ENCODE peak calls at places on chromosomes 6 and 20, in nine cellular contexts. One of them, this sample, is unnamed.
A peak's percentile ranks its signal among the peaks of the same experiment; 100 is the strongest.

GRCh38 chr6:137452331-137452894 is 41.8 kb downstream of the OLIG3 start:
- DNase-seq in HCEC 1CT: peak; percentile 29
- DNase-seq in OCI-LY7: no peak
- DNase-seq in GM12878: no peak
- DNase-seq in AG08395: no peak
- DNase-seq in NT2/D1: no peak
- DNase-seq in epithelial cell of esophagus: no peak
- DNase-seq in NCI-H748 treated with DMSO at 0.1 percent for 48 hours: no peak
- DNase-seq in aorta: no peak
- DNase-seq in this sample: no peak

GRCh38 chr6:130900913-130901312 is 73.7 kb downstream of the SMLR1 start:
- DNase-seq in NT2/D1: no peak
- DNase-seq in HCEC 1CT: peak; percentile 80
- DNase-seq in AG08395: peak; percentile 71
- DNase-seq in NCI-H748 treated with DMSO at 0.1 percent for 48 hours: no peak
- DNase-seq in OCI-LY7: no peak
- DNase-seq in aorta: peak; percentile 73
- DNase-seq in GM12878: no peak
- DNase-seq in epithelial cell of esophagus: peak; percentile 52
- DNase-seq in this sample: no peak

GRCh38 chr20:35776513-35777101 is 4.8 kb downstream of the PHF20 start:
- DNase-seq in OCI-LY7: no peak
- DNase-seq in AG08395: no peak
- DNase-seq in aorta: peak; percentile 66
- DNase-seq in NT2/D1: no peak
- DNase-seq in HCEC 1CT: no peak
- DNase-seq in GM12878: no peak
- DNase-seq in epithelial cell of esophagus: peak; percentile 59
- DNase-seq in NCI-H748 treated with DMSO at 0.1 percent for 48 hours: no peak
- DNase-seq in this sample: no peak

GRCh38 chr20:6708010-6708409 is 59.5 kb upstream of the BMP2 start:
- DNase-seq in AG08395: peak; percentile 42
- DNase-seq in OCI-LY7: no peak
- DNase-seq in HCEC 1CT: peak; percentile 87
- DNase-seq in epithelial cell of esophagus: peak; percentile 92
- DNase-seq in NCI-H748 treated with DMSO at 0.1 percent for 48 hours: no peak
- DNase-seq in aorta: peak; percentile 52
- DNase-seq in GM12878: no peak
- DNase-seq in NT2/D1: peak; percentile 16
- DNase-seq in this sample: no peak

GRCh38 chr6:116531675-116532570 is 13.6 kb downstream of the TRAPPC3L start:
- DNase-seq in epithelial cell of esophagus: peak; percentile 69
- DNase-seq in AG08395: peak; percentile 68
- DNase-seq in aorta: peak; percentile 55
- DNase-seq in HCEC 1CT: peak; percentile 67
- DNase-seq in GM12878: no peak
- DNase-seq in NT2/D1: peak; percentile 49
- DNase-seq in OCI-LY7: peak; percentile 69
- DNase-seq in NCI-H748 treated with DMSO at 0.1 percent for 48 hours: peak; percentile 55
- DNase-seq in this sample: peak; percentile 24

GRCh38 chr20:32059189-32059588 is 7.1 kb downstream of the HCK start:
- DNase-seq in NCI-H748 treated with DMSO at 0.1 percent for 48 hours: no peak
- DNase-seq in HCEC 1CT: no peak
- DNase-seq in OCI-LY7: no peak
- DNase-seq in GM12878: no peak
- DNase-seq in epithelial cell of esophagus: no peak
- DNase-seq in NT2/D1: no peak
- DNase-seq in aorta: no peak
- DNase-seq in AG08395: no peak
- DNase-seq in this sample: no peak

GRCh38 chr6:11613858-11614257 is 76.3 kb downstream of the TMEM170B start:
- DNase-seq in HCEC 1CT: peak; percentile 96
- DNase-seq in NCI-H748 treated with DMSO at 0.1 percent for 48 hours: no peak
- DNase-seq in GM12878: no peak
- DNase-seq in aorta: no peak
- DNase-seq in AG08395: peak; percentile 70
- DNase-seq in OCI-LY7: no peak
- DNase-seq in epithelial cell of esophagus: peak; percentile 84
- DNase-seq in NT2/D1: no peak
- DNase-seq in this sample: no peak

GRCh38 chr6:163630096-163630495 is 215.6 kb downstream of the QKI start:
- DNase-seq in OCI-LY7: no peak
- DNase-seq in aorta: no peak
- DNase-seq in NCI-H748 treated with DMSO at 0.1 percent for 48 hours: no peak
- DNase-seq in GM12878: no peak
- DNase-seq in epithelial cell of esophagus: no peak
- DNase-seq in NT2/D1: no peak
- DNase-seq in HCEC 1CT: no peak
- DNase-seq in AG08395: no peak
- DNase-seq in this sample: no peak

GRCh38 chr6:81487489-81487888 is 265.0 kb downstream of the TENT5A start:
- DNase-seq in OCI-LY7: no peak
- DNase-seq in GM12878: no peak
- DNase-seq in HCEC 1CT: peak; percentile 70
- DNase-seq in NT2/D1: no peak
- DNase-seq in aorta: peak; percentile 55
- DNase-seq in epithelial cell of esophagus: peak; percentile 6
- DNase-seq in NCI-H748 treated with DMSO at 0.1 percent for 48 hours: no peak
- DNase-seq in AG08395: no peak
- DNase-seq in this sample: no peak

GRCh38 chr20:19015326-19015725 is 197.1 kb upstream of the SLC24A3 start:
- DNase-seq in epithelial cell of esophagus: no peak
- DNase-seq in NT2/D1: peak; percentile 9
- DNase-seq in aorta: no peak
- DNase-seq in GM12878: no peak
- DNase-seq in HCEC 1CT: no peak
- DNase-seq in AG08395: no peak
- DNase-seq in OCI-LY7: no peak
- DNase-seq in NCI-H748 treated with DMSO at 0.1 percent for 48 hours: no peak
- DNase-seq in this sample: no peak

GRCh38 chr6:167937301-167937700 is 60.2 kb upstream of the KIF25 start:
- DNase-seq in GM12878: no peak
- DNase-seq in NT2/D1: no peak
- DNase-seq in HCEC 1CT: no peak
- DNase-seq in epithelial cell of esophagus: no peak
- DNase-seq in OCI-LY7: no peak
- DNase-seq in NCI-H748 treated with DMSO at 0.1 percent for 48 hours: no peak
- DNase-seq in aorta: no peak
- DNase-seq in AG08395: no peak
- DNase-seq in this sample: no peak

GRCh38 chr6:24274441-24275083 is 83.3 kb downstream of the DCDC2 start:
- DNase-seq in AG08395: no peak
- DNase-seq in HCEC 1CT: peak; percentile 39
- DNase-seq in NT2/D1: no peak
- DNase-seq in NCI-H748 treated with DMSO at 0.1 percent for 48 hours: peak; percentile 54
- DNase-seq in GM12878: no peak
- DNase-seq in aorta: no peak
- DNase-seq in OCI-LY7: peak; percentile 15
- DNase-seq in epithelial cell of esophagus: peak; percentile 13
- DNase-seq in this sample: no peak

GRCh38 chr6:134421496-134421895 is 103.6 kb upstream of the SGK1 start:
- DNase-seq in epithelial cell of esophagus: no peak
- DNase-seq in GM12878: no peak
- DNase-seq in HCEC 1CT: peak; percentile 78
- DNase-seq in aorta: no peak
- DNase-seq in NT2/D1: no peak
- DNase-seq in NCI-H748 treated with DMSO at 0.1 percent for 48 hours: no peak
- DNase-seq in OCI-LY7: no peak
- DNase-seq in AG08395: peak; percentile 16
- DNase-seq in this sample: no peak

GRCh38 chr20:41072099-41072798 is 43.6 kb downstream of the TOP1 start:
- DNase-seq in NT2/D1: no peak
- DNase-seq in OCI-LY7: no peak
- DNase-seq in NCI-H748 treated with DMSO at 0.1 percent for 48 hours: no peak
- DNase-seq in GM12878: no peak
- DNase-seq in epithelial cell of esophagus: peak; percentile 73
- DNase-seq in AG08395: peak; percentile 79
- DNase-seq in HCEC 1CT: peak; percentile 85
- DNase-seq in aorta: peak; percentile 59
- DNase-seq in this sample: no peak

GRCh38 chr6:45746046-45746445 is 269.6 kb downstream of the CLIC5 start:
- DNase-seq in NT2/D1: no peak
- DNase-seq in AG08395: peak; percentile 23
- DNase-seq in GM12878: no peak
- DNase-seq in NCI-H748 treated with DMSO at 0.1 percent for 48 hours: no peak
- DNase-seq in HCEC 1CT: peak; percentile 55
- DNase-seq in OCI-LY7: no peak
- DNase-seq in epithelial cell of esophagus: peak; percentile 29
- DNase-seq in aorta: no peak
- DNase-seq in this sample: no peak

GRCh38 chr6:2266031-2266430 is 20.6 kb upstream of the GMDS start:
- DNase-seq in NCI-H748 treated with DMSO at 0.1 percent for 48 hours: no peak
- DNase-seq in GM12878: no peak
- DNase-seq in OCI-LY7: no peak
- DNase-seq in HCEC 1CT: no peak
- DNase-seq in epithelial cell of esophagus: no peak
- DNase-seq in aorta: no peak
- DNase-seq in AG08395: no peak
- DNase-seq in NT2/D1: no peak
- DNase-seq in this sample: no peak

GRCh38 chr6:109739671-109740070 is 48.6 kb downstream of the FIG4 start:
- DNase-seq in NT2/D1: no peak
- DNase-seq in aorta: no peak
- DNase-seq in epithelial cell of esophagus: no peak
- DNase-seq in AG08395: no peak
- DNase-seq in OCI-LY7: no peak
- DNase-seq in HCEC 1CT: no peak
- DNase-seq in GM12878: no peak
- DNase-seq in NCI-H748 treated with DMSO at 0.1 percent for 48 hours: no peak
- DNase-seq in this sample: no peak

GRCh38 chr6:12962529-12962928 is 246.0 kb downstream of the PHACTR1 start:
- DNase-seq in NT2/D1: no peak
- DNase-seq in AG08395: no peak
- DNase-seq in OCI-LY7: no peak
- DNase-seq in GM12878: no peak
- DNase-seq in NCI-H748 treated with DMSO at 0.1 percent for 48 hours: no peak
- DNase-seq in epithelial cell of esophagus: no peak
- DNase-seq in aorta: no peak
- DNase-seq in HCEC 1CT: no peak
- DNase-seq in this sample: no peak

GRCh38 chr6:130426078-130426726 is 60.4 kb downstream of the TMEM200A start:
- DNase-seq in aorta: no peak
- DNase-seq in epithelial cell of esophagus: peak; percentile 10
- DNase-seq in NT2/D1: no peak
- DNase-seq in AG08395: peak; percentile 13
- DNase-seq in OCI-LY7: no peak
- DNase-seq in HCEC 1CT: no peak
- DNase-seq in NCI-H748 treated with DMSO at 0.1 percent for 48 hours: no peak
- DNase-seq in GM12878: no peak
- DNase-seq in this sample: no peak

GRCh38 chr20:59835448-59836395 is 97.7 kb downstream of the SYCP2 start:
- DNase-seq in AG08395: peak; percentile 58
- DNase-seq in GM12878: no peak
- DNase-seq in HCEC 1CT: no peak
- DNase-seq in OCI-LY7: no peak
- DNase-seq in aorta: no peak
- DNase-seq in NT2/D1: peak; percentile 15
- DNase-seq in NCI-H748 treated with DMSO at 0.1 percent for 48 hours: peak; percentile 68
- DNase-seq in epithelial cell of esophagus: peak; percentile 60
- DNase-seq in this sample: no peak

GRCh38 chr6:133559926-133560325 is 318.8 kb downstream of the EYA4 start:
- DNase-seq in NT2/D1: no peak
- DNase-seq in GM12878: no peak
- DNase-seq in HCEC 1CT: no peak
- DNase-seq in aorta: no peak
- DNase-seq in NCI-H748 treated with DMSO at 0.1 percent for 48 hours: no peak
- DNase-seq in OCI-LY7: no peak
- DNase-seq in AG08395: no peak
- DNase-seq in epithelial cell of esophagus: no peak
- DNase-seq in this sample: no peak

GRCh38 chr20:6887966-6888365 is 120.5 kb downstream of the BMP2 start:
- DNase-seq in HCEC 1CT: no peak
- DNase-seq in aorta: no peak
- DNase-seq in OCI-LY7: no peak
- DNase-seq in NCI-H748 treated with DMSO at 0.1 percent for 48 hours: no peak
- DNase-seq in NT2/D1: no peak
- DNase-seq in AG08395: no peak
- DNase-seq in GM12878: no peak
- DNase-seq in epithelial cell of esophagus: no peak
- DNase-seq in this sample: no peak

GRCh38 chr20:53829086-53829703 is 235.6 kb upstream of the ZNF217 start:
- DNase-seq in AG08395: peak; percentile 88
- DNase-seq in OCI-LY7: peak; percentile 21
- DNase-seq in NT2/D1: no peak
- DNase-seq in NCI-H748 treated with DMSO at 0.1 percent for 48 hours: no peak
- DNase-seq in aorta: no peak
- DNase-seq in GM12878: no peak
- DNase-seq in epithelial cell of esophagus: peak; percentile 97
- DNase-seq in HCEC 1CT: peak; percentile 99
- DNase-seq in this sample: no peak

GRCh38 chr20:47055699-47056369 is 161.2 kb downstream of the EYA2 start:
- DNase-seq in GM12878: no peak
- DNase-seq in NCI-H748 treated with DMSO at 0.1 percent for 48 hours: no peak
- DNase-seq in aorta: no peak
- DNase-seq in OCI-LY7: no peak
- DNase-seq in epithelial cell of esophagus: no peak
- DNase-seq in AG08395: peak; percentile 51
- DNase-seq in NT2/D1: no peak
- DNase-seq in HCEC 1CT: no peak
- DNase-seq in this sample: no peak

GRCh38 chr6:2190661-2191389 is 54.6 kb downstream of the GMDS start:
- DNase-seq in AG08395: no peak
- DNase-seq in GM12878: no peak
- DNase-seq in NCI-H748 treated with DMSO at 0.1 percent for 48 hours: no peak
- DNase-seq in NT2/D1: no peak
- DNase-seq in HCEC 1CT: no peak
- DNase-seq in aorta: no peak
- DNase-seq in epithelial cell of esophagus: no peak
- DNase-seq in OCI-LY7: no peak
- DNase-seq in this sample: no peak

GRCh38 chr6:68649669-68650068 is 14.6 kb downstream of the ADGRB3 start:
- DNase-seq in NCI-H748 treated with DMSO at 0.1 percent for 48 hours: no peak
- DNase-seq in epithelial cell of esophagus: no peak
- DNase-seq in OCI-LY7: no peak
- DNase-seq in aorta: no peak
- DNase-seq in GM12878: no peak
- DNase-seq in AG08395: no peak
- DNase-seq in NT2/D1: no peak
- DNase-seq in HCEC 1CT: no peak
- DNase-seq in this sample: no peak

GRCh38 chr6:38750968-38751615 is 36.0 kb downstream of the DNAH8 start:
- DNase-seq in HCEC 1CT: no peak
- DNase-seq in epithelial cell of esophagus: no peak
- DNase-seq in NCI-H748 treated with DMSO at 0.1 percent for 48 hours: no peak
- DNase-seq in GM12878: no peak
- DNase-seq in AG08395: no peak
- DNase-seq in NT2/D1: no peak
- DNase-seq in OCI-LY7: no peak
- DNase-seq in aorta: no peak
- DNase-seq in this sample: no peak

GRCh38 chr6:105600342-105601293 is 197.7 kb upstream of the PREP start:
- DNase-seq in aorta: no peak
- DNase-seq in HCEC 1CT: peak; percentile 82
- DNase-seq in NT2/D1: no peak
- DNase-seq in NCI-H748 treated with DMSO at 0.1 percent for 48 hours: no peak
- DNase-seq in AG08395: no peak
- DNase-seq in GM12878: no peak
- DNase-seq in OCI-LY7: no peak
- DNase-seq in epithelial cell of esophagus: peak; percentile 97
- DNase-seq in this sample: no peak

GRCh38 chr6:97293198-97293696 is 10.2 kb upstream of the MMS22L start:
- DNase-seq in HCEC 1CT: peak; percentile 58
- DNase-seq in aorta: no peak
- DNase-seq in epithelial cell of esophagus: no peak
- DNase-seq in NCI-H748 treated with DMSO at 0.1 percent for 48 hours: no peak
- DNase-seq in OCI-LY7: no peak
- DNase-seq in NT2/D1: no peak
- DNase-seq in GM12878: no peak
- DNase-seq in AG08395: no peak
- DNase-seq in this sample: no peak

GRCh38 chr6:156953478-156954146 is 176.4 kb downstream of the ARID1B start:
- DNase-seq in NT2/D1: peak; percentile 30
- DNase-seq in epithelial cell of esophagus: peak; percentile 95
- DNase-seq in GM12878: no peak
- DNase-seq in AG08395: peak; percentile 92
- DNase-seq in NCI-H748 treated with DMSO at 0.1 percent for 48 hours: peak; percentile 95
- DNase-seq in HCEC 1CT: peak; percentile 97
- DNase-seq in aorta: no peak
- DNase-seq in OCI-LY7: peak; percentile 19
- DNase-seq in this sample: no peak

GRCh38 chr6:152353440-152353839 is 283.7 kb downstream of the SYNE1 start:
- DNase-seq in NT2/D1: no peak
- DNase-seq in aorta: no peak
- DNase-seq in NCI-H748 treated with DMSO at 0.1 percent for 48 hours: no peak
- DNase-seq in epithelial cell of esophagus: no peak
- DNase-seq in OCI-LY7: no peak
- DNase-seq in AG08395: no peak
- DNase-seq in GM12878: no peak
- DNase-seq in HCEC 1CT: no peak
- DNase-seq in this sample: no peak

This sample was measured in CD8-positive, alpha-beta memory T cell.